ENCODE peak calls at places on chromosome 4, in seven cellular contexts. N, Y, Z, I, E, G and H are unnamed samples.

GRCh38 chr4:130288576-130288975 is 1192.6 kb downstream of the C4orf33 start:
- DNase-seq in N (no peak), Y (no peak), Z (no peak), I (no peak), E (no peak), G (peak), H (no peak)

GRCh38 chr4:168621806-168622589 is 125.1 kb downstream of the PALLD start:
- DNase-seq in N (no peak), Y (no peak), Z (no peak), I (no peak), E (no peak), G (no peak), H (no peak)

GRCh38 chr4:65654976-65655375 is 15.3 kb downstream of the EPHA5 start:
- DNase-seq in N (no peak), Y (no peak), Z (no peak), I (no peak), E (no peak), G (peak), H (no peak)

GRCh38 chr4:16026155-16026761 is 57.6 kb downstream of the PROM1 start:
- DNase-seq in N (no peak), Y (no peak), Z (no peak), I (peak), E (no peak), G (peak), H (no peak)

GRCh38 chr4:99383833-99384392 is 31.4 kb upstream of the ADH1C start:
- DNase-seq in N (no peak), Y (no peak), Z (peak), I (no peak), E (no peak), G (no peak), H (peak)

GRCh38 chr4:170134821-170135220 is 45.1 kb upstream of the AADAT start:
- DNase-seq in N (no peak), Y (no peak), Z (no peak), I (no peak), E (no peak), G (no peak), H (no peak)

GRCh38 chr4:100826067-100826466 is 308.2 kb upstream of the EMCN start:
- DNase-seq in N (no peak), Y (no peak), Z (no peak), I (no peak), E (no peak), G (no peak), H (no peak)

GRCh38 chr4:152970102-152970820 is 34.1 kb downstream of the FHDC1 start:
- DNase-seq in N (no peak), Y (no peak), Z (no peak), I (peak), E (no peak), G (peak), H (no peak)

GRCh38 chr4:3689576-3690551 is 76.3 kb upstream of the ADRA2C start:
- DNase-seq in N (no peak), Y (no peak), Z (peak), I (no peak), E (peak), G (no peak), H (peak)

GRCh38 chr4:73850261-73850970 is 2.7 kb upstream of the PF4V1 start:
- DNase-seq in N (no peak), Y (no peak), Z (no peak), I (no peak), E (no peak), G (no peak), H (no peak)

GRCh38 chr4:118367872-118368271 is 15.1 kb upstream of the PRSS12 start:
- DNase-seq in N (no peak), Y (no peak), Z (no peak), I (no peak), E (no peak), G (no peak), H (no peak)

GRCh38 chr4:70544279-70544870 is 26.0 kb downstream of the AMTN start:
- DNase-seq in N (no peak), Y (no peak), Z (no peak), I (peak), E (no peak), G (peak), H (no peak)

DNA sequence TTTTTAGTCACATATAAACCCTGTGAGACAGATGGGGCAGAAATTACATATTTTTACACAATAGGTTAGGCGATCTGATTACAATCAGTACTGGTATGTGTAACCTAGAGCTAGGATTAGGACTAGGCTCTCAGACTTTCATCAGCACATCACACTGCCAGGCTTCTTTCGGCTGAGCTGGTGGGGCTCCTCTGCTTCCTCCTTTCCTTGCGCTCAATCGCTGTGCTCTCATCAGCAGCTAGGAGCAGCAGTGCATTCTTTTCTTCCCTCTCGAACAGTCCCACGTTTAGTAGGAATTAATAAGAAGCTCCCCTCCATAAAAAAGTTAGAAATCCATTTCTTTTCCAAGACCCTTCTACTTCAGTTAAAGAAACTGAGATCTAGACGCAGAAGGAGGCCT is 350.4 kb downstream of the SPRY1 start:
- DNase-seq in N (no peak), Y (no peak), Z (no peak), I (no peak), E (no peak), G (no peak), H (no peak)
- H3K27ac ChIP-seq in N (no peak), Y (no peak), Z (no peak), I (no peak), E (no peak), G (no peak), H (no peak)

GRCh38 chr4:55854132-55854531 is 684 bp downstream of the EXOC1 start:
- DNase-seq in N (no peak), Y (no peak), Z (no peak), I (peak), E (no peak), G (peak), H (no peak)
- H3K27ac ChIP-seq in N (no peak), Y (peak), Z (no peak), I (peak), E (peak), G (peak), H (peak)

GRCh38 chr4:11429646-11430045 is 952 bp upstream of the HS3ST1 start:
- DNase-seq in N (no peak), Y (peak), Z (no peak), I (peak), E (no peak), G (no peak), H (no peak)

GRCh38 chr4:11426716-11427115 is 2.0 kb downstream of the HS3ST1 start:
- DNase-seq in N (no peak), Y (no peak), Z (no peak), I (no peak), E (no peak), G (no peak), H (no peak)

GRCh38 chr4:11428701-11429571 is at the start of gene HS3ST1:
- DNase-seq in N (peak), Y (peak), Z (peak), I (peak), E (peak), G (peak), H (peak)

GRCh38 chr4:11427201-11427996 is 1.3 kb downstream of the HS3ST1 start:
- DNase-seq in N (no peak), Y (no peak), Z (peak), I (no peak), E (no peak), G (no peak), H (no peak)

GRCh38 chr4:11428161-11428700 is 463 bp downstream of the HS3ST1 start:
- DNase-seq in N (no peak), Y (no peak), Z (peak), I (peak), E (no peak), G (no peak), H (no peak)
- H3K27ac ChIP-seq in N (peak), Y (peak), Z (peak), I (no peak), E (no peak), G (no peak), H (no peak)

GRCh38 chr4:88745175-88745574 is 47.5 kb upstream of the NAP1L5 start:
- DNase-seq in N (no peak), Y (no peak), Z (no peak), I (no peak), E (no peak), G (no peak), H (no peak)

GRCh38 chr4:88744609-88745008 is 47.0 kb upstream of the NAP1L5 start:
- DNase-seq in N (no peak), Y (no peak), Z (no peak), I (no peak), E (no peak), G (no peak), H (no peak)

GRCh38 chr4:88746186-88746585 is 48.6 kb upstream of the NAP1L5 start:
- DNase-seq in N (no peak), Y (no peak), Z (no peak), I (no peak), E (no peak), G (no peak), H (no peak)

GRCh38 chr4:88747351-88747750 is 49.7 kb upstream of the NAP1L5 start:
- DNase-seq in N (no peak), Y (no peak), Z (no peak), I (no peak), E (no peak), G (no peak), H (no peak)

DNA sequence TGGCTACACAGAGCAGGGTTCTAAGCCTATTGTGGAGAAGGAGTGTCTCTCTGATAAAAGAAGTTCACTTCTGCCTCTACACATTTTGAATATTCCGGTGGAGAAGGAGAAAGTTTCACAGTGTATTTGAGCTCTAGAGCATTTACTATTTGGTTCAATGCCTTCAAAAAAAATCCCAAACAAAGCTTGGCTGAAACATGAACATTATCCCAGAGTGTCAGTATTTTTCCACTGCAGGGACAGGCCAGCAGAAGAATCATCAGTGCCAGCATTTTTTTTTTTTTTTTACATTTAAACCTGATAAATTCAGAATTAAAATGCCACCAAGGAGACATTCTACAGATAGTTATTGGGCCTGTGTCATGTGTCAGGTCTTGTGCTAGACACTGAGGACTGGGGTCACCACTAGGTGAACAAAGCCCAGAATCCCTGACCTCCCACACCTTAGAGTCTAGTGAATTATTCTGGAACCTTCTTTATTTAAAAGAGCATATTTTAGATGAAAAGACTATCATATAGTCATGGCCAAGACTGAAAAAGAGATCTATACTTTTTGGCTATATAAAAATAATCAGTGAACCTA is 48.0 kb upstream of the NAP1L5 start:
- DNase-seq in N (no peak), Y (no peak), Z (no peak), I (no peak), E (no peak), G (no peak), H (no peak)
- H3K27ac ChIP-seq in N (no peak), Y (no peak), Z (no peak), I (no peak), E (no peak), G (no peak), H (peak)

GRCh38 chr4:86033171-86033570 is 326.7 kb downstream of the MAPK10 start:
- DNase-seq in N (peak), Y (no peak), Z (peak), I (no peak), E (no peak), G (peak), H (peak)
- H3K27ac ChIP-seq in N (peak), Y (no peak), Z (no peak), I (peak), E (peak), G (peak), H (peak)

GRCh38 chr4:166724369-166724768 is 509.9 kb downstream of the SPOCK3 start:
- DNase-seq in N (no peak), Y (no peak), Z (no peak), I (peak), E (no peak), G (no peak), H (no peak)
- H3K27ac ChIP-seq in N (no peak), Y (no peak), Z (no peak), I (no peak), E (no peak), G (no peak), H (no peak)

DNA sequence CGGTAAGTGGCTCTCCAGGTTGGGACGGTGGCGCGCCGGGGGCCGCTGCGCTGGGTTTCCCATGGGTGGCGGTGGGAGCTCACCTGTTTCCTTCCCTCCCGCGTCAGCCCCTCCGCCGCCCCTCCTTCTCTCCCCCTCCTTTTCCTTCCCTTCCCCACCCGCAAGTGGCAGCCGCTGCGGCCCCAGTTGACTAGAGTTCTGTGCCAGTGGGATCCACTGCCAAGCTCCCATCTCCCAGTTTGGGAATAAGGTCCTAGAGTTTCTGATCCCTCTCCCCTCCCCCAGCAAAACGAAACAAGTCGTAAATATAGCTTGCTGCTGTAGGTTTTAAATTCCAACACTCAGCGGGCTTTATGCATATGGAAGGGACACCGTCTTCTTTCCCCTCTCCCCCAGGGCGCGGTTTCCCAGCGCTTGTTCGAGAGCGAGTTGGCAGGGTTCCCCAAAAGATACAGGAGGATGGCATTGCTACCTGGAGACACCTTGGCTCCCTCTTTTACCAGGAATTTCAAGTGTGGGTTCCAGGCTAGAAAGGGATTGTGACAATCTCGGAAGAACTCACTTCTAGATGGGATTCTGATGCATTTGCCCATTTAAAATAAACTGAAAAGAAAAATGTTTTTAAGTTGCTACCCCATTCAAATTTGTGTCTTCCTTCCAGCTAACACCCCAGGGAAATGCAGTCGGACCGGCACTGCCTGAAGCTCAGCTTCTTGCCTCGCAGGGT is 1.2 kb downstream of the TLL1 start:
- DNase-seq in N (no peak), Y (no peak), Z (no peak), I (peak), E (peak), G (peak), H (no peak)
- H3K27ac ChIP-seq in N (no peak), Y (no peak), Z (no peak), I (peak), E (peak), G (no peak), H (no peak)

GRCh38 chr4:121927948-121928347 is 23.9 kb downstream of the TRPC3 start:
- DNase-seq in N (no peak), Y (no peak), Z (no peak), I (no peak), E (no peak), G (no peak), H (no peak)

GRCh38 chr4:121936101-121936500 is 15.8 kb downstream of the TRPC3 start:
- DNase-seq in N (no peak), Y (no peak), Z (no peak), I (no peak), E (no peak), G (no peak), H (no peak)

GRCh38 chr4:121934635-121935034 is 17.2 kb downstream of the TRPC3 start:
- DNase-seq in N (no peak), Y (no peak), Z (no peak), I (no peak), E (no peak), G (no peak), H (no peak)

GRCh38 chr4:121932212-121932974 is 19.5 kb downstream of the TRPC3 start:
- DNase-seq in N (no peak), Y (no peak), Z (no peak), I (no peak), E (no peak), G (no peak), H (no peak)
- H3K27ac ChIP-seq in N (no peak), Y (no peak), Z (no peak), I (no peak), E (no peak), G (no peak), H (no peak)

GRCh38 chr4:2598661-2599654 is 62.5 kb downstream of the FAM193A start:
- DNase-seq in N (no peak), Y (peak), Z (no peak), I (no peak), E (no peak), G (peak), H (no peak)
- H3K27ac ChIP-seq in N (no peak), Y (peak), Z (no peak), I (peak), E (no peak), G (no peak), H (no peak)

GRCh38 chr4:188534917-188535316 is 395.7 kb downstream of the TRIML1 start:
- DNase-seq in N (no peak), Y (no peak), Z (no peak), I (no peak), E (no peak), G (no peak), H (no peak)

GRCh38 chr4:188532751-188533150 is 393.5 kb downstream of the TRIML1 start:
- DNase-seq in N (no peak), Y (no peak), Z (no peak), I (no peak), E (no peak), G (no peak), H (no peak)

GRCh38 chr4:188534297-188534696 is 395.1 kb downstream of the TRIML1 start:
- DNase-seq in N (no peak), Y (no peak), Z (no peak), I (no peak), E (no peak), G (no peak), H (no peak)
- H3K27ac ChIP-seq in N (no peak), Y (no peak), Z (no peak), I (no peak), E (no peak), G (no peak), H (no peak)